ENCODE peak calls at places on chromosomes 6 and 20, in seven cellular contexts. R is RWPE1; H is GM13977; C is fibroblast of lung; W is nephron progenitor cell; J is activated CD8-positive, alpha-beta T cell treated with anti-CD3 and anti-CD28 coated beads for 36 hours; S is lower leg skin. K is an unnamed sample.

GRCh38 chr20:55057779-55058415 is 582.5 kb downstream of the DOK5 start:
- DNase-seq in R (no peak), H (no peak), C (no peak), W (no peak), J (no peak), S (no peak), K (no peak)

GRCh38 chr6:55528624-55529023 is 50.4 kb downstream of the HMGCLL1 start:
- DNase-seq in R (peak), H (peak), C (peak), W (no peak), J (no peak), S (no peak), K (no peak)

GRCh38 chr6:158835616-158836221 is 16.6 kb upstream of the EZR start:
- DNase-seq in R (no peak), H (no peak), C (peak), W (peak), J (no peak), S (no peak), K (no peak)

GRCh38 chr6:154921482-154921881 is 73.6 kb upstream of the TIAM2 start:
- DNase-seq in R (no peak), H (no peak), C (no peak), W (no peak), J (no peak), S (peak), K (no peak)

GRCh38 chr6:157017861-157018260 is 240.7 kb downstream of the ARID1B start:
- DNase-seq in R (no peak), H (no peak), C (no peak), W (no peak), J (no peak), S (no peak), K (no peak)

GRCh38 chr20:2838170-2838797 is 2.2 kb downstream of the PCED1A start:
- DNase-seq in R (no peak), H (no peak), C (no peak), W (no peak), J (no peak), S (peak), K (no peak)

GRCh38 chr6:7805828-7806227 is 79.9 kb downstream of the BMP6 start:
- DNase-seq in R (no peak), H (no peak), C (no peak), W (no peak), J (no peak), S (no peak), K (no peak)

GRCh38 chr6:71310261-71310660 is 21.6 kb downstream of the OGFRL1 start:
- DNase-seq in R (no peak), H (no peak), C (no peak), W (no peak), J (no peak), S (no peak), K (no peak)

GRCh38 chr6:37820713-37821069 is 1.2 kb downstream of the ZFAND3 start:
- DNase-seq in R (no peak), H (no peak), C (no peak), W (no peak), J (no peak), S (no peak), K (no peak)

GRCh38 chr6:35469711-35470662 is 1.8 kb downstream of the RPL10A start:
- DNase-seq in R (peak), H (no peak), C (peak), W (no peak), J (no peak), S (no peak), K (no peak)

GRCh38 chr6:41748542-41748941 is 1.3 kb upstream of the PGC start:
- DNase-seq in R (no peak), H (no peak), C (no peak), W (no peak), J (no peak), S (no peak), K (no peak)

GRCh38 chr6:158039571-158040050 is 57.9 kb downstream of the SYNJ2 start:
- DNase-seq in R (no peak), H (no peak), C (no peak), W (no peak), J (peak), S (peak), K (no peak)

GRCh38 chr20:62918137-62918536 is 8.2 kb downstream of the DIDO1 start:
- DNase-seq in R (no peak), H (no peak), C (no peak), W (no peak), J (peak), S (no peak), K (no peak)

GRCh38 chr6:31720196-31720770 is 1.3 kb downstream of the LY6G6C start:
- DNase-seq in R (peak), H (no peak), C (no peak), W (no peak), J (no peak), S (no peak), K (no peak)

GRCh38 chr6:117976030-117976651 is 69.1 kb downstream of the SLC35F1 start:
- DNase-seq in R (peak), H (peak), C (peak), W (peak), J (peak), S (no peak), K (no peak)

GRCh38 chr20:235891-236290 is 8.8 kb downstream of the DEFB129 start:
- DNase-seq in R (peak), H (no peak), C (peak), W (no peak), J (no peak), S (no peak), K (no peak)

GRCh38 chr6:89580997-89581666 is 57.4 kb downstream of the LYRM2 start:
- DNase-seq in R (no peak), H (no peak), C (no peak), W (no peak), J (no peak), S (no peak), K (no peak)

GRCh38 chr6:37872385-37872768 is 52.9 kb downstream of the ZFAND3 start:
- DNase-seq in R (no peak), H (no peak), C (no peak), W (no peak), J (no peak), S (no peak), K (no peak)

GRCh38 chr20:15236812-15237211 is 899.4 kb upstream of the FLRT3 start:
- DNase-seq in R (peak), H (peak), C (peak), W (peak), J (peak), S (no peak), K (peak)

GRCh38 chr6:35558571-35558970 is 45.9 kb upstream of the TULP1 start:
- DNase-seq in R (no peak), H (no peak), C (no peak), W (no peak), J (no peak), S (peak), K (no peak)

GRCh38 chr6:105014448-105014847 is 57.5 kb downstream of the LIN28B start:
- DNase-seq in R (no peak), H (no peak), C (no peak), W (no peak), J (no peak), S (no peak), K (no peak)

GRCh38 chr20:43975096-43975768 is 60.6 kb downstream of the TOX2 start:
- DNase-seq in R (peak), H (no peak), C (peak), W (no peak), J (peak), S (no peak), K (peak)

GRCh38 chr20:11502051-11502450 is 415.6 kb upstream of the BTBD3 start:
- DNase-seq in R (no peak), H (no peak), C (no peak), W (no peak), J (no peak), S (no peak), K (no peak)

GRCh38 chr6:97594834-97595233 is 311.8 kb upstream of the MMS22L start:
- DNase-seq in R (no peak), H (no peak), C (peak), W (no peak), J (no peak), S (no peak), K (no peak)

GRCh38 chr20:43938932-43939761 is 24.5 kb downstream of the TOX2 start:
- DNase-seq in R (peak), H (no peak), C (peak), W (no peak), J (no peak), S (no peak), K (peak)

GRCh38 chr6:132392792-132393191 is 8.5 kb downstream of the MOXD1 start:
- DNase-seq in R (peak), H (no peak), C (no peak), W (no peak), J (no peak), S (no peak), K (no peak)

GRCh38 chr6:163260111-163260895 is 154.2 kb upstream of the QKI start:
- DNase-seq in R (no peak), H (no peak), C (peak), W (no peak), J (no peak), S (no peak), K (no peak)

GRCh38 chr6:164322533-164322932 is 908.0 kb downstream of the QKI start:
- DNase-seq in R (peak), H (no peak), C (peak), W (no peak), J (no peak), S (no peak), K (no peak)

GRCh38 chr20:40339661-40340449 is 349.2 kb downstream of the MAFB start:
- DNase-seq in R (no peak), H (no peak), C (no peak), W (no peak), J (no peak), S (no peak), K (no peak)

GRCh38 chr6:134065706-134066105 is 13.3 kb upstream of the SLC2A12 start:
- DNase-seq in R (no peak), H (peak), C (peak), W (no peak), J (peak), S (no peak), K (no peak)

GRCh38 chr6:82331031-82331773 is 32.4 kb upstream of the TPBG start:
- DNase-seq in R (peak), H (no peak), C (peak), W (no peak), J (no peak), S (no peak), K (peak)

GRCh38 chr20:45290677-45291355 is 15.8 kb upstream of the RBPJL start:
- DNase-seq in R (peak), H (peak), C (peak), W (peak), J (peak), S (peak), K (peak)

GRCh38 chr6:159941286-159942113 is 27.4 kb upstream of the IGF2R start:
- DNase-seq in R (no peak), H (peak), C (peak), W (no peak), J (peak), S (no peak), K (no peak)

GRCh38 chr6:46207174-46207573 is 36.4 kb upstream of the ENPP5 start:
- DNase-seq in R (no peak), H (no peak), C (no peak), W (no peak), J (no peak), S (no peak), K (no peak)

GRCh38 chr20:7094438-7094997 is 327.0 kb downstream of the BMP2 start:
- DNase-seq in R (peak), H (no peak), C (peak), W (peak), J (peak), S (no peak), K (no peak)
- TF ChIP-seq CTCF in R (peak), H (peak), C (peak), W (peak), J (peak), S (no peak), K (peak)

GRCh38 chr6:4021133-4021861 is 57.6 kb downstream of the FAM217A start:
- DNase-seq in R (peak), H (peak), C (peak), W (peak), J (peak), S (peak), K (peak)
- TF ChIP-seq CTCF in R (peak), H (peak), C (peak), W (no peak), J (no peak), S (no peak), K (peak)

GRCh38 chr6:14787677-14788076 is 458.2 kb upstream of the JARID2 start:
- DNase-seq in R (no peak), H (no peak), C (no peak), W (no peak), J (no peak), S (no peak), K (no peak)
- TF ChIP-seq CTCF in R (no peak), H (no peak), C (peak), W (no peak), J (no peak), S (no peak), K (no peak)

GRCh38 chr6:165893431-165893830 is 230.4 kb upstream of the PDE10A start:
- DNase-seq in R (no peak), H (no peak), C (no peak), W (no peak), J (no peak), S (no peak), K (no peak)

GRCh38 chr6:165889636-165890403 is 226.8 kb upstream of the PDE10A start:
- DNase-seq in R (peak), H (peak), C (peak), W (peak), J (peak), S (no peak), K (no peak)

GRCh38 chr6:165890404-165890735 is 227.3 kb upstream of the PDE10A start:
- DNase-seq in R (no peak), H (no peak), C (no peak), W (no peak), J (no peak), S (no peak), K (no peak)

GRCh38 chr6:165894228-165894825 is 231.3 kb upstream of the PDE10A start:
- DNase-seq in R (no peak), H (no peak), C (no peak), W (no peak), J (no peak), S (no peak), K (no peak)

GRCh38 chr6:165891320-165891719 is 228.3 kb upstream of the PDE10A start:
- DNase-seq in R (no peak), H (no peak), C (no peak), W (no peak), J (no peak), S (no peak), K (no peak)
- TF ChIP-seq CTCF in R (no peak), H (no peak), C (no peak), W (peak), J (no peak), S (no peak), K (no peak)

DNA sequence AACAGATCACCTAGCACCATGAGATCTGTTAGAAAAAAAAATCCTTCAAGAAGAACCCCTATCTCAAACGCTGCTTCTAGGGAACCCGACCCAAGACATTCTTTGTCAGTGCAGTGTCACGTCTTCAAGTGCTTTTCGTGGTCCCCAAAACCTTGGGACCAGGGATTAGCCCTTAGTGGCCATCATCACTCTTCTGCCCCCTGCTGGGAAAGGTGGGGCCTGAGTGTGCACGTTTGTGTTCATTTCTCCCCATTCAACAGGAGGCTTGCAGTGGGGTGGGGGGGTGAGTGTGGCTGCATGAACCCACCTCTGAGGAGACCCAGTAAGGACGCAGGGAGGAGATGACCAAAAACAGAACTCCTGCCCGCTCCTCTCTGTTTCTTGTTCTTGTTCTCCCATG is 218.2 kb upstream of the RNF24 start:
- DNase-seq in R (no peak), H (no peak), C (no peak), W (no peak), J (peak), S (no peak), K (no peak)
- TF ChIP-seq CTCF in R (no peak), H (peak), C (peak), W (no peak), J (no peak), S (no peak), K (no peak)

DNA sequence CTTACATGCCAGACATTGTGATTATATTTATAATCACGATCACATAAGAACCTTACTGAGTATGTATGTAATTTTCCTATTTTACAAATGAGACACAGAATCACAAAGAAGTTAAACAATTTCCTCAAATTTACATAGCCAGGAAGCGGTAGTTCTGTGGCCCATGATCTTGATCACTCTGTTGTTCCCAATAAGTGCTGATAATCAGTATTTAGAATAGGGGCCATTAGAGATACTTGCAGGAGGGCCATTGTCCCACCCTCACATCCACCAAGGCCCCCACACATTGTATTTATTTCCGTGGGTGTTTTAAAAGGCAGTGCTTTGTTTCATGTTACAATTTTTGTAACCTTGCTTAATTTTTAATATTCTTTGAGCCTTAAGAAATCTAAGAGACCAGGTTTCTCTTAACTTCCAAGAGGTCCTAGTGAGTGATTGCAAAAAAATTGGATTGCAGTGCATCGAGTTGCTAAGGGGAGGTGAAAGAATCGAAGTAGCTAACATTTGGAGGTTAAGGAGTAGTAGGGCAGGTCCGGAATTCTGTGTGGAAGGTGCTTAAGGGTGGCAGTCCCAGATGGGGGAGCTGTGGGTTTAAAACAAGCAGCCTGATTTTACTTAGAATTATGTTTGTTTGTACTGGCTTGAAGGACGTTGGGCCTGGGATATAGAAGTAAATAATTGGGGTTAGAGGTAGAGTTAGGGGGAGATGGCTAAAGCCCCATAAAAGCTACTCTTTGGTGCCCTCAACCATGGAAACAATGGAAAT is 339.4 kb downstream of the CDKAL1 start:
- DNase-seq in R (no peak), H (no peak), C (peak), W (no peak), J (no peak), S (no peak), K (no peak)
- TF ChIP-seq CTCF in R (no peak), H (no peak), C (peak), W (no peak), J (no peak), S (no peak), K (no peak)

GRCh38 chr20:50689864-50690263 is 1.5 kb downstream of the RIPOR3 start:
- DNase-seq in R (no peak), H (no peak), C (peak), W (no peak), J (no peak), S (no peak), K (peak)
- TF ChIP-seq CTCF in R (no peak), H (no peak), C (no peak), W (no peak), J (no peak), S (no peak), K (no peak)